ENCODE peak calls at places on chromosome 22, in five cellular contexts. X, E, D, Y and I are unnamed samples.

GRCh38 chr22:26681395-26681821 is 24.0 kb downstream of the MIAT start:
- DNase-seq in X (no peak), E (no peak), D (no peak), Y (peak), I (no peak)

GRCh38 chr22:25759825-25760231 is 17.8 kb downstream of the MYO18B start:
- DNase-seq in X (no peak), E (peak), D (peak), Y (no peak), I (no peak)

GRCh38 chr22:27775087-27775697 is 26.4 kb downstream of the MN1 start:
- DNase-seq in X (no peak), E (no peak), D (no peak), Y (no peak), I (no peak)

GRCh38 chr22:43296279-43296902 is 46.8 kb downstream of the SCUBE1 start:
- DNase-seq in X (no peak), E (no peak), D (no peak), Y (no peak), I (no peak)

GRCh38 chr22:43343262-43343988 is at the start of gene SCUBE1:
- DNase-seq in X (peak), E (peak), D (peak), Y (peak), I (peak)

GRCh38 chr22:28444659-28445058 is 235.0 kb downstream of the TTC28 start:
- DNase-seq in X (no peak), E (no peak), D (no peak), Y (no peak), I (no peak)

GRCh38 chr22:42425337-42425988 is 6.7 kb downstream of the NFAM1 start:
- DNase-seq in X (no peak), E (no peak), D (peak), Y (no peak), I (no peak)

GRCh38 chr22:20084547-20085413 is 4.7 kb downstream of the DGCR8 start:
- DNase-seq in X (no peak), E (peak), D (no peak), Y (peak), I (no peak)

GRCh38 chr22:25566812-25567211 is 2.3 kb downstream of the GRK3 start:
- DNase-seq in X (no peak), E (no peak), D (no peak), Y (no peak), I (no peak)

GRCh38 chr22:42764895-42765363 is 44.3 kb upstream of the A4GALT start:
- DNase-seq in X (no peak), E (no peak), D (no peak), Y (no peak), I (no peak)

GRCh38 chr22:30823015-30823370 is 128.3 kb downstream of the OSBP2 start:
- DNase-seq in X (no peak), E (no peak), D (peak), Y (peak), I (no peak)

GRCh38 chr22:40416636-40417035 is 46.2 kb downstream of the SGSM3 start:
- DNase-seq in X (no peak), E (no peak), D (no peak), Y (no peak), I (no peak)

GRCh38 chr22:28582806-28583205 is 96.8 kb downstream of the TTC28 start:
- DNase-seq in X (no peak), E (no peak), D (no peak), Y (no peak), I (no peak)

GRCh38 chr22:26921726-26922125 is 264.3 kb downstream of the MIAT start:
- DNase-seq in X (no peak), E (no peak), D (no peak), Y (no peak), I (no peak)

GRCh38 chr22:41931701-41932269 is 5.2 kb upstream of the TNFRSF13C start:
- DNase-seq in X (no peak), E (no peak), D (no peak), Y (no peak), I (no peak)

GRCh38 chr22:44428941-44429615 is 69.0 kb downstream of the RTL6 start:
- DNase-seq in X (no peak), E (no peak), D (no peak), Y (no peak), I (no peak)

GRCh38 chr22:34645375-34645774 is 420.6 kb upstream of the ISX start:
- DNase-seq in X (no peak), E (no peak), D (no peak), Y (peak), I (no peak)

GRCh38 chr22:40748388-40748970 is 69.2 kb downstream of the MCHR1 start:
- DNase-seq in X (no peak), E (no peak), D (no peak), Y (no peak), I (no peak)

GRCh38 chr22:19412934-19413333 is 18.6 kb downstream of the HIRA start:
- DNase-seq in X (no peak), E (no peak), D (no peak), Y (no peak), I (no peak)

GRCh38 chr22:32037236-32037635 is 5.8 kb upstream of the SLC5A1 start:
- DNase-seq in X (no peak), E (no peak), D (no peak), Y (no peak), I (no peak)

GRCh38 chr22:21026783-21027692 is 5.3 kb downstream of the SLC7A4 start:
- DNase-seq in X (no peak), E (no peak), D (no peak), Y (no peak), I (no peak)

GRCh38 chr22:44244265-44244822 is 63.6 kb downstream of the PARVG start:
- DNase-seq in X (no peak), E (no peak), D (no peak), Y (no peak), I (no peak)

GRCh38 chr22:24049978-24050377 is 38.9 kb downstream of the CABIN1 start:
- DNase-seq in X (no peak), E (no peak), D (no peak), Y (no peak), I (no peak)

GRCh38 chr22:21981874-21982273 is 713 bp downstream of the TOP3B start:
- DNase-seq in X (no peak), E (no peak), D (no peak), Y (no peak), I (no peak)

GRCh38 chr22:30802202-30803166 is 107.8 kb downstream of the OSBP2 start:
- DNase-seq in X (peak), E (peak), D (peak), Y (peak), I (peak)

GRCh38 chr22:26656896-26657851 is at the start of gene MIAT:
- DNase-seq in X (no peak), E (peak), D (no peak), Y (peak), I (no peak)

DNA sequence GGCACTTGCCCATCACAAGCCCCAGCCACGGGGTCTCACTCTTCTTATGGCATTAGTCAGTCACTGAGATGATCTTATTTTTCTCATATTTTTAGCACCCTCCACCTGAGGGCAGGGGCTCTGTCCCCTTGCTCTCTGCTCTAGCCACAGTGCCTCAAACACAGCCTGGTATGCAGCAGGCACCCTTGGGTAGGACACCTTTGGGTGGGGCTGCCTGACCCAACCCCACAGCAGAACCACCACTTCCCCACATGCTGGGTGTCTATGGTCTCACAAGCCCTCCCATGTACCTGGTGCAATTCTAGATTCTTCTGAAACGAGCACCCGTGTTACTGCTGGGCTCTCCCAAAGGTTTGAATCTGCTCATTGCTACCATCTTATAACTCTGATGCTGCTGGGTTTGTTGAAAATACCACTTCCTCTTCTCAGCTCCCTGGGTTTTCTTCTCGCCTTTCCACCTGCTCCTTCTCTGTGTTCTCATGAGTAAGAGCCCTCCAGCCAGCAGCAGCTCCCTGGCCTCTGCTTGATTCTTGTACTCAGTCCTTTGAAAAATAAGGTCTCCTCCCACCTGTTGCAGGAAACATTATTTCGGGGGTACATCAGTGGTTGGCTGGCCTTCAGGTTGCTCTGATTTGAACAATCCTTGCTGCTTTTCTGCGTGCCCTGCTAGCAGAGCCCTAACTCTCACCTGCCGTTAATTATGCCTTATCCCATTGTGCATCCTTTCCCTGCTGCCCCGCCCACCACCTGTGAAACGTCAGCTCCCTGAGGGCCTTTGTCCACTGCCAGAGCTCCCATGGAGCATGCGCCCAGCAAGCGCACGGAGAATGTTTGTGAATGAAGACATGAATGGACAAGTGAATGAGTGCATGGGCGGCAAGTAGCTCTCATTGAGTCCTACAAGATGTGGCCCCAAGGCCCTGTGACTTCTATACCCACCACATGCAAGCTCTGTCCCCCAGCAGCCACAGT is 1181.6 kb downstream of the TBC1D22A start:
- DNase-seq in X (no peak), E (no peak), D (no peak), Y (no peak), I (peak)
- TF ChIP-seq CTCF in X (no peak), E (no peak), D (no peak), Y (no peak), I (no peak)

GRCh38 chr22:45554040-45554406 is 51.3 kb downstream of the FBLN1 start:
- DNase-seq in X (no peak), E (peak), D (peak), Y (no peak), I (no peak)

GRCh38 chr22:45552017-45552411 is 49.3 kb downstream of the FBLN1 start:
- DNase-seq in X (no peak), E (no peak), D (no peak), Y (no peak), I (no peak)

GRCh38 chr22:45553333-45554039 is 50.8 kb downstream of the FBLN1 start:
- DNase-seq in X (peak), E (peak), D (peak), Y (peak), I (peak)

GRCh38 chr22:45551310-45552016 is 48.8 kb downstream of the FBLN1 start:
- DNase-seq in X (peak), E (peak), D (no peak), Y (no peak), I (no peak)

DNA sequence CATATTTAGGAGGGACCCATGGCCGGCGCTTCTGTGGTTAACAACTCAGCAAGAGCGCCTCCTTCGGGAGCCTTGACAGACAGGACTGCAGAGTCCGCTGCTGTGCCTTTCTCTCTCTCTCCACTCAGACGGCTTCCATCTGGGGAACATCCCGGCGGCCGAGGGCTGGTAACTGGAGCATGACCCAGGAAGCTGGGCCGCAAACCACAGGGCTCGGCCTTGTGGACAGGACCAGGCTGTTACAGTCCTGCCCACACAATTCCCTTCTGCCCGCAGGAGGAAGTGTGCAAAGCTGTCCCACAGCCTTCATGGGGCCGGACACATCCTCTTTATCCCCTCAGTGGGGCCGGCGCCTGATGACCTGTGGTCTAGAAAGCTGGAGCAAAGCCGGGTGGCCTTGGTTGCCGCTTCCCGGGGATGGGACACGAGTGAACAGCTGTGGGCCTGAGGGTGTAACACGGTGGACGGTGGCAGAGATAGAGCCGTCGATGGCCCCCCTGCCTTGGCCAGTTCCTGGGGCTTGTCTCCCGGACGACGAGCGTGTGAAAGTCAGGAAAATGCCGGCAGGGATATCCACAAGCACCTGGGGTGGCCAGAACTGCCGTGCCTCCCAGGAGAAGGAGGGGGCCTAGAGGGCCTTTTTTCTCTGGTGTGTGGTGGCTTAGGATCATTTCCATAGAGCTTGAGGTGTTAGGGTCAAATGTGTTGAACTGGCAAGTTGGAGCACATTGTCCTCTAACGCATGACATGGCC is 50.1 kb downstream of the FBLN1 start:
- DNase-seq in X (peak), E (peak), D (no peak), Y (no peak), I (no peak)
- TF ChIP-seq CTCF in X (peak), E (no peak), D (no peak), Y (no peak), I (peak)

DNA sequence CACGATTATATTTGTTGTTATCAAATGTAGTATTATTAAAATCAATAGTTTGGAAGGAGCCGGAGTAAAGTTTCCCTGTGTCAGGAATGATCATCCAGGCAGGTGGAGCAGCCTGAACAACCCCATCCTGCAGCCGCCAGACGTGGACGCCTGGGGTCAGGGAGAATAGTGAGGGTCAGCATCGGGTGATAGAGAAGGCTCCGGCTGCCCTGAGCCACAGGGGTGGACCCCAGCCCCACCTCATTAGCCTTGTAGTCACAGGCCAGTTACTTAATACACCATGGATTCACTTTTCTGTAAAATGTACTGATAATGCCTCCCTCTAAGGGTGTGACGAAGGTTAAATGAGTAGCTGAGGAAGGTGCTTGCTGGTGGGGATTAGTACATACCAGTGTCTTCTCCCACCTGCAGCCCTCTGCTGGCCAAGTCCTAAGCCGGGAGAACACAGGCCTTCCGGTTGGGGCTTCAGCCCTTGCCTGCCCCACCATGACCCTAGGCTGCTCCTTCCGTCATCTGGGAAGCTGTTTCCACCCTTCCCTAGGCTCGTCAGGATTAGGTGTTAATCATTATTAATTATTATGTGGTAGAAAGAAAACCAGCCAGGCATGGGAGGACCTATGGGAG is 14.9 kb downstream of the TMEM121B start:
- DNase-seq in X (no peak), E (no peak), D (no peak), Y (peak), I (no peak)
- TF ChIP-seq CTCF in X (no peak), E (no peak), D (no peak), Y (no peak), I (no peak)

DNA sequence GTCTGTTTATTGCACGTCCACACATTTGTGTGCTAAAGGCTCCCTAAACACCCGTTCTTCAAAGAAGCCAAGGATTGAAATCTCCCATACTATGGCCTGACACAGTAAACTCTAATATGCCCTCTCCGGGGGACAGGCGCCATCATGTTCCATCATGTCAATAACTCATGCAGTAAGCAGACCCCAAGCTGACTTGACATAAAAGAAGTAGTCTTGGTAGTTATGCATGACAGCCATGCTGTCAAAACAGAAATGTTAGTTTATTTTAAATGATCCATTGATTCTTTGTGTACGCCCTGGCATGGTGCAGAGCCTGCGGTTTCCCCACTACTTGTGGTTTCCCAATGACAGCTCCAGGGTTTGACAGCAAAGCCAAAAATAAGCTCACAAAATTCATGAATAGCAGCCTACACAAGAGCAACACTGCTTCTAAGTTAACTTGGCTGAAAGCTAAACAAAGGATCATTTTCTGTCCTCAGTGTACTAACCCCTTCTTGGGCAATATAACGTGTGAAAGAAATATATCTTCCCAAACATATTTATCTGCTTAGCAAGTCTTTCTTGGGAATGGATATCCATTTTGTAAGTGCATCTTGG is 56.5 kb upstream of the CABP7 start:
- DNase-seq in X (no peak), E (no peak), D (no peak), Y (no peak), I (no peak)
- TF ChIP-seq CTCF in X (no peak), E (no peak), D (no peak), Y (no peak), I (no peak)

DNA sequence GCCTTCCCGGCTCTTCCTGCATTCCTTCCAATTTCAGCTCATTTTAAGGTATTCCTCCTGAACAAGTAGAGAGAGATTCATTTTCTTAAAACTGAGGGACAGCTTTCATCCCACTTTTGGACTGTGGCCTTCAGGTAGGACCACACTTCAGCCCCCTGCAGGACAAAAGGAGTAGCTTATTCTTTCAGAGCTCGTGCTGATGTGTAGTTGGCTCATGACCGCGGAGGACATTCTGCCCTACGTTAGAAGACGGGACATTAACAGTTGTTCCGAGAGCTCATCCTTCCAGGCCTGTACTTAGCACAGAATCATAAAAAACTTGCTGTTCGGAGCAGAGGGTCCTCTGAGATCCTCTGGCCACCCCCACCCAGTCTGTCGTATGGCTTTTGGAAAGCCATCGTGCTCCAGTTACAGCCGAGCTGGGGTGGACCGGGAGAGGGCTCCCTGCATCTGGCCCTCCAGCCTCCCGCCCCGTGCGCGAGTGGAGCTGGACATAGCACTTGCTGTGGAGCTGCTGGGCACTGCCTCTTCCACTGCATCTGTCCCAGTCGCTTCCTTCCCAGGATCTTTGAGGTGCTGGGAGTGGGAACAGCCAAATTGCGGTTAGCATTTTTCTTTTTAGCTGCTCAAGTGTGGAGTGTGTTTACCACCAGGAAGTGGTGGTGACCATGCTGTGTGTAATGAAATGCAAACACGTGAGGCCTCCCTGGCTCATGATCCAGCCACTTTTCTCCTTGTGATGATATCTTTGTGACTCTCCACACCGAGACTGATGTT is 250.3 kb downstream of the TBC1D22A start:
- DNase-seq in X (no peak), E (no peak), D (no peak), Y (no peak), I (no peak)
- TF ChIP-seq CTCF in X (no peak), E (no peak), D (no peak), Y (peak), I (peak)

GRCh38 chr22:50310209-50310722 is 2.8 kb upstream of the PLXNB2 start:
- DNase-seq in X (no peak), E (no peak), D (no peak), Y (no peak), I (no peak)
- TF ChIP-seq CTCF in X (no peak), E (no peak), D (no peak), Y (no peak), I (no peak)

GRCh38 chr22:37167981-37168647 is 18.4 kb upstream of the IL2RB start:
- DNase-seq in X (no peak), E (no peak), D (no peak), Y (no peak), I (no peak)

GRCh38 chr22:37165066-37165465 is 15.3 kb upstream of the IL2RB start:
- DNase-seq in X (no peak), E (no peak), D (no peak), Y (no peak), I (no peak)

GRCh38 chr22:37165940-37166674 is 16.4 kb upstream of the IL2RB start:
- DNase-seq in X (no peak), E (no peak), D (no peak), Y (no peak), I (no peak)

GRCh38 chr22:37167176-37167980 is 17.7 kb upstream of the IL2RB start:
- DNase-seq in X (no peak), E (peak), D (no peak), Y (peak), I (no peak)

DNA sequence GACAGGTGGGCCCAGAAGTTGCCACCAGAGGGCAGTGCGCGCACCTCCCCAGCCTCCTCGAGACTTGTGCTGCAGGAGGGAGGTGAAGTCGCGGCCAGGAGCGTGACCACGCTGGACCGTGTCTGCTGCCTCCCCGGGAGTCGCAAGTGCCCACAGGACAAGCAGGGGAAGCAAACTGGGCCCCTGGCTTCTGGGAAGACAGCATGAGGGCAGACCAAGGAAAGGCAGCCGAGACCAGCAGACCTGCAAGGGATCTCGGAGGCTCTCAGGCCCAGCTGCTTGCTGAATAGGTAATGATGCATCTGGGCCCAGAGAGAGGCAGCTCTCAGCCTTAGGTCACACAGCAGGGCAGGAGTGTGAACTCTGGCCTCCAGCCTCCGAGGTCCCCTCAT is 17.0 kb upstream of the IL2RB start:
- DNase-seq in X (peak), E (peak), D (peak), Y (peak), I (peak)
- TF ChIP-seq CTCF in X (peak), E (peak), D (peak), Y (no peak), I (peak)